ENCODE peak calls at places on chromosomes 16 and 17, in four cellular contexts. G, X, J and N are unnamed samples.

GRCh38 chr17:67635688-67636087 is 82.0 kb upstream of the NOL11 start:
- DNase-seq in G (no peak), X (no peak), J (no peak), N (no peak)

GRCh38 chr16:79768594-79768993 is 168.1 kb upstream of the MAF start:
- DNase-seq in G (no peak), X (no peak), J (no peak), N (no peak)

GRCh38 chr17:40339068-40339699 is 25.4 kb downstream of the GJD3 start:
- DNase-seq in G (no peak), X (no peak), J (no peak), N (no peak)

GRCh38 chr17:31489295-31490018 is 98.0 kb downstream of the RAB11FIP4 start:
- DNase-seq in G (no peak), X (peak), J (peak), N (peak)

GRCh38 chr17:48374650-48375230 is 55.3 kb downstream of the SKAP1 start:
- DNase-seq in G (peak), X (peak), J (peak), N (no peak)

GRCh38 chr16:50154369-50154947 is 1.4 kb downstream of the TENT4B start:
- DNase-seq in G (peak), X (peak), J (peak), N (no peak)

GRCh38 chr17:19747829-19748806 is at the start of gene ALDH3A1:
- DNase-seq in G (no peak), X (no peak), J (no peak), N (no peak)

GRCh38 chr17:82297280-82297803 is 20.1 kb downstream of the CD7 start:
- DNase-seq in G (peak), X (no peak), J (no peak), N (peak)

GRCh38 chr16:23700509-23700908 is 12.5 kb downstream of the ERN2 start:
- DNase-seq in G (no peak), X (no peak), J (no peak), N (no peak)

GRCh38 chr16:19375561-19376158 is 42.0 kb upstream of the TMC5 start:
- DNase-seq in G (peak), X (peak), J (no peak), N (peak)

GRCh38 chr16:10367616-10368188 is 18.2 kb upstream of the ATF7IP2 start:
- DNase-seq in G (no peak), X (no peak), J (no peak), N (no peak)

GRCh38 chr17:5526821-5527598 is 40.6 kb downstream of the MIS12 start:
- DNase-seq in G (peak), X (no peak), J (peak), N (peak)

GRCh38 chr16:23342083-23342640 is 40.1 kb downstream of the SCNN1B start:
- DNase-seq in G (no peak), X (no peak), J (no peak), N (no peak)

GRCh38 chr17:41329279-41329925 is 13.9 kb upstream of the KRTAP17-1 start:
- DNase-seq in G (peak), X (peak), J (peak), N (no peak)

GRCh38 chr17:69208640-69209039 is 20.0 kb downstream of the ABCA10 start:
- DNase-seq in G (no peak), X (no peak), J (no peak), N (no peak)

GRCh38 chr16:75372236-75372856 is 61.0 kb downstream of the CFDP1 start:
- DNase-seq in G (peak), X (no peak), J (no peak), N (peak)

GRCh38 chr16:56190903-56191806 is at the start of gene GNAO1:
- DNase-seq in G (peak), X (peak), J (peak), N (peak)

GRCh38 chr17:51435641-51436091 is 175.3 kb downstream of the UTP18 start:
- DNase-seq in G (peak), X (peak), J (peak), N (no peak)

GRCh38 chr17:76659928-76660614 is 16.5 kb upstream of the ST6GALNAC1 start:
- DNase-seq in G (no peak), X (no peak), J (no peak), N (no peak)

GRCh38 chr17:42027961-42028790 is 8.3 kb downstream of the NKIRAS2 start:
- DNase-seq in G (peak), X (peak), J (no peak), N (no peak)

GRCh38 chr17:15447928-15448579 is 19.4 kb downstream of the CDRT4 start:
- DNase-seq in G (no peak), X (no peak), J (no peak), N (no peak)

GRCh38 chr17:62963296-62963695 is 2.7 kb upstream of the TANC2 start:
- DNase-seq in G (peak), X (no peak), J (peak), N (peak)

GRCh38 chr16:2692948-2693651 is 10.8 kb downstream of the KCTD5 start:
- DNase-seq in G (no peak), X (no peak), J (no peak), N (no peak)

GRCh38 chr17:50319630-50320029 is 26.3 kb upstream of the XYLT2 start:
- DNase-seq in G (no peak), X (no peak), J (no peak), N (no peak)